ENCODE peak calls at places on chromosomes 1 and 21, in eight cellular contexts. Y is foreskin keratinocyte; E is tibial nerve; J is astrocyte; G is CD8-positive, alpha-beta memory T cell; T is heart right ventricle; O is CD4-positive, alpha-beta memory T cell; X is Panc1. S is an unnamed sample.

GRCh38 chr1:82962658-82963057 is 1036.3 kb downstream of the TTLL7 start:
- DNase-seq in X (no peak), E (no peak), G (no peak), O (no peak), T (no peak), J (no peak), Y (no peak), S (no peak)

GRCh38 chr1:78170845-78171244 is 125.1 kb downstream of the GIPC2 start:
- DNase-seq in O (no peak), Y (no peak), J (no peak), T (no peak), G (no peak), X (no peak), E (no peak), S (no peak)

GRCh38 chr1:100883963-100884362 is 10.7 kb downstream of the EXTL2 start:
- DNase-seq in X (no peak), E (no peak), O (no peak), T (no peak), J (peak; percentile 58), Y (peak; percentile 73), G (no peak), S (no peak)

GRCh38 chr1:201636581-201636980 is 97.7 kb downstream of the NAV1 start:
- DNase-seq in T (no peak), O (no peak), Y (no peak), E (no peak), J (peak; percentile 72), X (no peak), G (no peak), S (no peak)

GRCh38 chr1:93346472-93346991 is 825 bp downstream of the DR1 start:
- DNase-seq in X (no peak), T (no peak), Y (no peak), O (peak; percentile 34), E (no peak), G (no peak), J (peak; percentile 21), S (no peak)

GRCh38 chr1:192580351-192580962 is 4.9 kb downstream of the RGS1 start:
- DNase-seq in T (no peak), G (peak; percentile 17), O (peak; percentile 29), Y (peak; percentile 52), X (peak; percentile 47), E (peak; percentile 52), J (peak; percentile 59), S (peak; percentile 51)

GRCh38 chr1:222071313-222071886 is 329.5 kb upstream of the DUSP10 start:
- DNase-seq in O (no peak), Y (no peak), J (peak; percentile 77), T (no peak), X (no peak), G (no peak), E (no peak), S (no peak)

GRCh38 chr1:231194843-231195516 is 33.1 kb downstream of the TRIM67 start:
- DNase-seq in J (no peak), E (no peak), O (no peak), Y (no peak), T (no peak), G (no peak), X (no peak), S (no peak)

GRCh38 chr1:6594977-6595740 is 7.5 kb downstream of the KLHL21 start:
- DNase-seq in E (no peak), T (no peak), Y (no peak), O (no peak), G (no peak), X (no peak), J (no peak), S (no peak)

GRCh38 chr1:234434706-234435105 is 44.3 kb downstream of the TARBP1 start:
- DNase-seq in X (no peak), T (no peak), Y (no peak), O (no peak), E (no peak), J (no peak), G (no peak), S (no peak)

GRCh38 chr1:247358920-247359319 is 27.3 kb upstream of the ZNF496 start:
- DNase-seq in Y (peak; percentile 35), G (no peak), J (no peak), X (no peak), T (no peak), O (no peak), E (no peak), S (no peak)

DNA sequence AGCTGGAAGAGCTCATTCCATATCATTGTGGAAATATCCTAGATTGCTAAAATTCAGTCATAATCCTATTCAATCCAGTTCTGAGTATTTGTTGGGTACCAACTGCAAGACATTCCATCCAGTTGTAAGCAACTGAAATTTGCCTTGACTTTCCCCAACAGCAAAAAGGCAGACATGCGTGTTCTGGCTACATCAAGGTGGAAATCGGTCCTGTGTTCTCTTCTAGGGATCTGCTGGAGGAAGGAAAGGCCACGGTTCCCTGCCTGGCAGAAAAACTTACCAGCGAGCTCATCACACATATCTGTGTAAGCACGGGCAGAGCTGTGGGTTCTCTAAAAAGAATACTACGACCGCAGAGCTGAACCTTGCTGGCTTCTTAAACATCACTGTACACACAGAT is 17.5 kb downstream of the MX1 start:
- DNase-seq in X (no peak), G (no peak), T (no peak), Y (no peak), E (no peak), J (no peak), O (no peak), S (no peak)
- H3K27ac ChIP-seq in X (no peak overlapping the region), G (no peak overlapping the region), T (no peak overlapping the region), Y (no peak overlapping the region), E (no peak overlapping the region), J (no peak overlapping the region), O (no peak overlapping the region), S (no peak overlapping the region)

DNA sequence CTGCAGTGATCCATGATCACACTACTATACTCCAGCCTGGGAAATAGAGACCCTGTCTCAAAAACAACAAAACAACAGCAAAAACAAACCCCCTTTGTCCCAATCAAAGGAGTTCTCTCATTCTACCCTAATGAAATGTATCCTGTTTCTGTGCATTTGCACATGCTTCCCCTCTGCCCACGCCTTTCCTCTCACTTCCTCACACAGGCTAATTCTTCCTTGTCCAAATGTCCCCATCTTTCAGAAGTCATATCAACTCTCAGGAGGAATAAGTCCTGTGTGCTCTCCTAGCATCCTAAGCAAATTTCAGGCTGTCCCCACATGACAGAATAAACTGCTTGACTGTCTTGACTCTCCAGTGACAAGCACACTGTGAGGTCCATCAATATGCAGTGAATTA is 8.1 kb upstream of the ATP1B1 start:
- DNase-seq in T (no peak), O (no peak), J (no peak), E (no peak), G (no peak), Y (no peak), X (no peak), S (no peak)
- H3K27ac ChIP-seq in T (no peak overlapping the region), O (no peak overlapping the region), J (no peak overlapping the region), E (no peak overlapping the region), G (no peak overlapping the region), Y (no peak overlapping the region), X (no peak overlapping the region), S (no peak overlapping the region)

DNA sequence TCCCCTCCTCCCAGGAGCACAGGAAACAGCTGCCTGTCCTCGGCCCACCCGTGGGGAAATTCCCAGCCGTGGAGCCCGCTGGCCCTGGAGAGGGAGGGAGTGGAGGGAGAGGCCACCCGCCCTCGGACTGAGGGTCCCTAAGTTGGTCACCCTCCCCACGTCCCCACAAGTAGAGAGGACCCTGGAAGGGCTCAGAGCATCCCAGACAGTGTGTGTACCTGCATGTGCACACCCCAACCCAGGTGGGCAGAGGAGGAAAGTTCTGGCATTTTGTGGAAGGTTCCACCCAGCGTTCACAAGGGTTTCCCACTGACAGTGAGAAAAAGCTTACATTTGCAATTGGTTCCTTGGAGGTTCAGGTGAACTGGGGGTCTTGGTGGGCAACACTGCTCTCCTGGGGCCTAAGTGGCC is 1.3 kb upstream of the TNFRSF4 start:
- DNase-seq in T (no peak), G (no peak), O (no peak), X (no peak), E (no peak), Y (no peak), J (no peak), S (no peak)
- H3K27ac ChIP-seq in T (no peak overlapping the region), G (no peak overlapping the region), O (peak overlapping the region; percentile 86), X (no peak overlapping the region), E (no peak overlapping the region), Y (no peak overlapping the region), J (no peak overlapping the region), S (no peak overlapping the region)

GRCh38 chr1:2185880-2186855 is 8.4 kb downstream of the FAAP20 start:
- DNase-seq in O (no peak), G (no peak), J (no peak), E (no peak), T (no peak), Y (no peak), X (no peak), S (no peak)

GRCh38 chr1:2188336-2188735 is 6.2 kb downstream of the FAAP20 start:
- DNase-seq in J (no peak), E (no peak), O (no peak), Y (no peak), X (no peak), G (no peak), T (no peak), S (no peak)

GRCh38 chr1:2187619-2188018 is 7.0 kb downstream of the FAAP20 start:
- DNase-seq in J (no peak), Y (no peak), O (no peak), E (no peak), G (no peak), T (no peak), X (no peak), S (no peak)

GRCh38 chr1:2184934-2185333 is 9.6 kb downstream of the FAAP20 start:
- DNase-seq in J (no peak), Y (no peak), X (no peak), O (no peak), E (no peak), G (no peak), T (no peak), S (no peak)

DNA sequence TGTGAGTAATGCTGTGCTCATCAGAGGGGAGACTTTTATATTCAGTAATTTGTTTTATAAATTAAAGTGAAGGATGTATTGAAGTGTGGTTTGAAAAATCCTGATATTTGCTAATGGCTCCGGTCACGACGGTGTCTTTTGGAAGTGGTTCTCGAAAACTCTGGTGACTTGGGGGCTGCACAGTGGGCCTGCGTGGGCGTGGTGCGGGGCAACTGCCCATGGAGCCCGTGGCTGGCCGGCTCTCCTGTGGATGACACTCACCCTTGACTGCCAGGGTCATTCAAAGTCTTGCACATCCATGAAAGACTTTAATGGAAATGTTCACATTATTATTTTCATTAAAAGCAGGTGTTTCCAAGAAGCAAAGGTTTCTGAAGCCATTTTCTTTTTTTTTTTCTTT is 7.7 kb downstream of the FAAP20 start:
- DNase-seq in J (no peak), Y (no peak), X (no peak), T (no peak), E (no peak), G (no peak), O (no peak), S (no peak)
- H3K27ac ChIP-seq in J (no peak overlapping the region), Y (no peak overlapping the region), X (no peak overlapping the region), T (no peak overlapping the region), E (no peak overlapping the region), G (no peak overlapping the region), O (no peak overlapping the region), S (no peak overlapping the region)

S was measured in MM.1S.